ENCODE peak calls at places on chromosomes 1 and 21, in ten cellular contexts. Q is CD4-positive, alpha-beta T cell; F is neural crest cell; K is hepatocyte; X is A549; E is right lobe of liver; H is suprapubic skin; U is lower lobe of right lung; V is H9; M is mesothelial cell of epicardium. P is an unnamed sample.

GRCh38 chr21:15293251-15293650 is 228.5 kb upstream of the NRIP1 start:
- DNase-seq in F (no peak), V (no peak), U (no peak), H (no peak), E (no peak), Q (no peak), K (peak; percentile 71), X (peak; percentile 13), M (no peak), P (no peak)

GRCh38 chr1:235417101-235417697 is 50.0 kb downstream of the TBCE start:
- DNase-seq in M (no peak), U (no peak), K (peak; percentile 74), E (no peak), F (peak; percentile 74), Q (peak; percentile 60), V (peak; percentile 57), H (no peak), X (peak; percentile 82), P (no peak)

GRCh38 chr1:67439277-67440029 is 9.3 kb upstream of the SERBP1 start:
- DNase-seq in Q (no peak), F (no peak), U (no peak), V (no peak), E (no peak), X (no peak), K (no peak), H (no peak), M (no peak), P (no peak)

GRCh38 chr1:231591466-231591865 is 35.1 kb upstream of the DISC1 start:
- DNase-seq in U (no peak), X (no peak), H (no peak), E (no peak), K (no peak), Q (no peak), F (no peak), M (no peak), V (no peak), P (no peak)

GRCh38 chr21:45404726-45405270 is at the start of gene COL18A1:
- DNase-seq in V (peak; percentile 84), U (peak; percentile 64), M (peak; percentile 60), F (peak; percentile 43), X (peak; percentile 47), E (peak; percentile 77), Q (peak; percentile 7), H (no peak), K (peak; percentile 88), P (peak; percentile 81)

GRCh38 chr1:1040004-1040991 is 20.4 kb downstream of the AGRN start:
- DNase-seq in V (peak; percentile 93), H (no peak), M (peak; percentile 72), Q (peak; percentile 79), E (peak; percentile 79), U (peak; percentile 84), X (no peak), K (peak; percentile 91), F (peak; percentile 58), P (peak; percentile 88)

GRCh38 chr1:150874455-150875196 is 1.8 kb downstream of the ARNT start:
- DNase-seq in U (no peak), E (no peak), X (no peak), K (no peak), M (no peak), V (no peak), H (no peak), Q (no peak), F (no peak), P (no peak)

GRCh38 chr1:2431095-2431494 is 18.7 kb upstream of the PEX10 start:
- DNase-seq in V (no peak), Q (no peak), F (no peak), M (no peak), K (no peak), E (no peak), U (no peak), X (no peak), H (no peak), P (no peak)

GRCh38 chr1:161928056-161928455 is 95.6 kb downstream of the OLFML2B start:
- DNase-seq in U (no peak), F (no peak), E (no peak), K (no peak), V (no peak), M (no peak), H (no peak), Q (no peak), X (no peak), P (no peak)

GRCh38 chr1:175768610-175769009 is 25.2 kb upstream of the TNR start:
- DNase-seq in Q (no peak), X (no peak), V (no peak), H (no peak), E (no peak), M (no peak), U (no peak), F (no peak), K (no peak), P (no peak)

DNA sequence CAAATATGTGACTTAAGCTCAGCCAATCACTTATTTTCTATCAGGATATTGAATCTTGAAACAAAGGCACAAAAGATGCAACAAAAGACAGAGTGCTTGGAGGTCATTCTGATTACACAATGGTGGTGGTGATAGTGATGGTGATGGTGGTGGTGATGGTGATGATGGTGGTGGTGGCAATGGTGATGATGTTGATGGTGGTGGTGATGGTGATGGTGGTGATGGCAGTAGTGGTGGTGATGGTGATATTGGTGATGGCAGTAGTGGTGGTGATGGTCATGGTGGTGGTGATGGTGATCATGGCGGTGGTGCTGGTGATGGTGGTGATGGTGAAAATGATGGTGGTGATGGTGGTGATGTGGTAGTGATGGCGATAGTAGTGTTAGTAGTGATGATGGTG is 21.9 kb upstream of the TNR start:
- DNase-seq in E (no peak), X (no peak), M (no peak), K (no peak), V (no peak), Q (no peak), F (no peak), H (no peak), U (no peak), P (no peak)
- TF ChIP-seq CTCF in E (no peak), X (no peak), M (no peak), K (no peak), V (no peak), Q (no peak), F (no peak), H (no peak), U (no peak), P (no peak)

GRCh38 chr21:36245115-36245514 is 74.9 kb upstream of the MORC3 start:
- DNase-seq in M (no peak), X (no peak), Q (no peak), F (no peak), U (no peak), V (no peak), E (no peak), K (no peak), H (no peak), P (no peak)

GRCh38 chr21:36247316-36247715 is 72.7 kb upstream of the MORC3 start:
- DNase-seq in H (no peak), K (no peak), E (no peak), M (no peak), F (no peak), U (no peak), Q (no peak), X (no peak), V (no peak), P (no peak)

GRCh38 chr21:36241717-36242116 is 78.3 kb upstream of the MORC3 start:
- DNase-seq in M (no peak), X (no peak), K (no peak), V (no peak), E (no peak), H (no peak), U (no peak), F (no peak), Q (no peak), P (no peak)

GRCh38 chr21:36246080-36246631 is 73.8 kb upstream of the MORC3 start:
- DNase-seq in Q (no peak), K (no peak), M (no peak), H (no peak), V (peak; percentile 34), E (peak; percentile 52), F (no peak), U (peak; percentile 65), X (no peak), P (peak; percentile 74)

DNA sequence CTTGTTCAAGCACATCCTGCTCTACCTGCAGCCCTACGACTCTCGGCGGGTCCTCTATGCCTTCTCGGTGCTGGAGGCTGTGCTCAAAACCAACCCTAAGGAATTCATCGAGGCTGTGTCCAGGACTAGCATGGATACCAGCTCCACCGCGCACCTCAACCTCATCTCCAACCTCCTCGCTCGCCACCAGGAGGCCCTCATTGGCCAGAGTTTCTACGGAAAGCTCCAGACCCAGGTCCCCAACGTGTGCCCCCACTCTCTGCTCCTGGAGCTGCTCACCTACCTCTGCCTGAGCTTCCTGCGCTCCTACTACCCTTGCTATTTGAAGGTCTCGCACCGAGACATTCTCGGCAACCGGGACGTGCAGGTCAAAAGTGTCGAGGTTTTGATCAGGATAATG is 74.3 kb upstream of the MORC3 start:
- DNase-seq in H (no peak), X (no peak), U (no peak), M (no peak), K (no peak), V (peak; percentile 38), E (no peak), Q (no peak), F (no peak), P (no peak)
- TF ChIP-seq CTCF in H (no peak), X (no peak), U (no peak), M (no peak), K (no peak), V (peak; percentile 41), E (no peak), Q (no peak), F (no peak), P (no peak)

GRCh38 chr1:225866061-225866844 is 15.9 kb downstream of the TMEM63A start:
- DNase-seq in X (no peak), M (no peak), V (no peak), U (no peak), K (no peak), Q (peak; percentile 46), E (no peak), F (no peak), H (no peak), P (no peak)
- TF ChIP-seq CTCF in X (no peak), M (no peak), V (no peak), U (no peak), K (no peak), Q (no peak), E (no peak), F (no peak), H (no peak), P (no peak)

GRCh38 chr1:198932351-198932991 is 293.6 kb downstream of the PTPRC start:
- DNase-seq in F (no peak), U (no peak), K (no peak), V (no peak), Q (no peak), E (no peak), M (no peak), X (no peak), H (no peak), P (no peak)

GRCh38 chr1:198935371-198935921 is 296.6 kb downstream of the PTPRC start:
- DNase-seq in M (peak; percentile 69), Q (no peak), K (peak; percentile 96), X (peak; percentile 25), E (peak; percentile 47), F (peak; percentile 36), V (no peak), U (peak; percentile 76), H (peak; percentile 80), P (peak; percentile 79)

GRCh38 chr1:198934414-198934813 is 295.6 kb downstream of the PTPRC start:
- DNase-seq in X (no peak), E (no peak), M (no peak), H (no peak), U (no peak), V (no peak), Q (no peak), F (no peak), K (no peak), P (no peak)

GRCh38 chr1:198934901-198935301 is 296.1 kb downstream of the PTPRC start:
- DNase-seq in E (no peak), M (no peak), X (no peak), F (no peak), H (no peak), V (no peak), Q (no peak), K (no peak), U (no peak), P (no peak)

GRCh38 chr1:198933506-198933905 is 294.7 kb downstream of the PTPRC start:
- DNase-seq in Q (no peak), V (no peak), K (no peak), M (no peak), E (no peak), H (no peak), F (no peak), U (no peak), X (no peak), P (no peak)
- TF ChIP-seq CTCF in Q (no peak), V (no peak), K (no peak), M (no peak), E (no peak), H (no peak), F (no peak), U (no peak), X (no peak), P (no peak)